ENCODE peak calls at places on chromosomes 1 and 21, in eight cellular contexts. One of them, this sample, is unnamed.

GRCh38 chr1:1425426-1425752 is 4.3 kb upstream of the ANKRD65 start:
- DNase-seq in transverse colon: no peak
- DNase-seq in GM23338: no peak
- DNase-seq in CD8-positive, alpha-beta memory T cell: no peak
- DNase-seq in brain microvascular endothelial cell: no peak
- DNase-seq in kidney: peak
- DNase-seq in sigmoid colon: no peak
- DNase-seq in fibroblast of lung: no peak
- DNase-seq in this sample: no peak

GRCh38 chr1:221573727-221574126 is 168.2 kb downstream of the DUSP10 start:
- DNase-seq in transverse colon: no peak
- DNase-seq in GM23338: no peak
- DNase-seq in CD8-positive, alpha-beta memory T cell: no peak
- DNase-seq in brain microvascular endothelial cell: no peak
- DNase-seq in kidney: no peak
- DNase-seq in sigmoid colon: no peak
- DNase-seq in fibroblast of lung: no peak
- DNase-seq in this sample: no peak

GRCh38 chr1:21594495-21594894 is 74.7 kb downstream of the RAP1GAP start:
- DNase-seq in transverse colon: no peak
- DNase-seq in GM23338: no peak
- DNase-seq in CD8-positive, alpha-beta memory T cell: no peak
- DNase-seq in brain microvascular endothelial cell: no peak
- DNase-seq in kidney: no peak
- DNase-seq in sigmoid colon: no peak
- DNase-seq in fibroblast of lung: no peak
- DNase-seq in this sample: no peak

GRCh38 chr1:24635195-24635843 is 7.8 kb upstream of the SRRM1 start:
- DNase-seq in transverse colon: no peak
- DNase-seq in GM23338: peak
- DNase-seq in CD8-positive, alpha-beta memory T cell: peak
- DNase-seq in brain microvascular endothelial cell: peak
- DNase-seq in kidney: no peak
- DNase-seq in sigmoid colon: no peak
- DNase-seq in fibroblast of lung: peak
- DNase-seq in this sample: no peak

GRCh38 chr1:227740401-227740960 is 5.2 kb downstream of the SNAP47 start:
- DNase-seq in transverse colon: no peak
- DNase-seq in GM23338: no peak
- DNase-seq in CD8-positive, alpha-beta memory T cell: no peak
- DNase-seq in brain microvascular endothelial cell: no peak
- DNase-seq in kidney: no peak
- DNase-seq in sigmoid colon: peak
- DNase-seq in fibroblast of lung: no peak
- DNase-seq in this sample: no peak

GRCh38 chr1:212179394-212180076 is 105.7 kb upstream of the PPP2R5A start:
- DNase-seq in transverse colon: no peak
- DNase-seq in GM23338: no peak
- DNase-seq in CD8-positive, alpha-beta memory T cell: no peak
- DNase-seq in brain microvascular endothelial cell: peak
- DNase-seq in kidney: no peak
- DNase-seq in sigmoid colon: no peak
- DNase-seq in fibroblast of lung: peak
- DNase-seq in this sample: no peak

GRCh38 chr1:8572106-8572505 is 245.3 kb downstream of the RERE start:
- DNase-seq in transverse colon: no peak
- DNase-seq in GM23338: no peak
- DNase-seq in CD8-positive, alpha-beta memory T cell: no peak
- DNase-seq in brain microvascular endothelial cell: no peak
- DNase-seq in kidney: no peak
- DNase-seq in sigmoid colon: no peak
- DNase-seq in fibroblast of lung: peak
- DNase-seq in this sample: no peak

GRCh38 chr1:37353871-37354270 is 120.5 kb upstream of the ZC3H12A start:
- DNase-seq in transverse colon: no peak
- DNase-seq in GM23338: no peak
- DNase-seq in CD8-positive, alpha-beta memory T cell: no peak
- DNase-seq in brain microvascular endothelial cell: no peak
- DNase-seq in kidney: no peak
- DNase-seq in sigmoid colon: no peak
- DNase-seq in fibroblast of lung: no peak
- DNase-seq in this sample: no peak

GRCh38 chr21:29904359-29905282 is 35.2 kb downstream of the GRIK1 start:
- DNase-seq in transverse colon: no peak
- DNase-seq in GM23338: peak
- DNase-seq in CD8-positive, alpha-beta memory T cell: no peak
- DNase-seq in brain microvascular endothelial cell: peak
- DNase-seq in kidney: no peak
- DNase-seq in sigmoid colon: no peak
- DNase-seq in fibroblast of lung: peak
- DNase-seq in this sample: no peak

GRCh38 chr1:24878775-24879742 is 51.0 kb downstream of the RUNX3 start:
- DNase-seq in transverse colon: no peak
- DNase-seq in GM23338: no peak
- DNase-seq in CD8-positive, alpha-beta memory T cell: no peak
- DNase-seq in brain microvascular endothelial cell: peak
- DNase-seq in kidney: no peak
- DNase-seq in sigmoid colon: peak
- DNase-seq in fibroblast of lung: peak
- DNase-seq in this sample: no peak

GRCh38 chr21:40139636-40140035 is 272.4 kb downstream of the PCP4 start:
- DNase-seq in transverse colon: no peak
- DNase-seq in GM23338: no peak
- DNase-seq in CD8-positive, alpha-beta memory T cell: no peak
- DNase-seq in brain microvascular endothelial cell: no peak
- DNase-seq in kidney: no peak
- DNase-seq in sigmoid colon: no peak
- DNase-seq in fibroblast of lung: peak
- DNase-seq in this sample: no peak

GRCh38 chr21:44065428-44065827 is 41.8 kb upstream of the PWP2 start:
- DNase-seq in transverse colon: peak
- DNase-seq in GM23338: no peak
- DNase-seq in CD8-positive, alpha-beta memory T cell: peak
- DNase-seq in brain microvascular endothelial cell: peak
- DNase-seq in kidney: no peak
- DNase-seq in sigmoid colon: no peak
- DNase-seq in fibroblast of lung: peak
- DNase-seq in this sample: no peak

GRCh38 chr21:27423906-27424595 is 457.2 kb upstream of the ADAMTS5 start:
- DNase-seq in transverse colon: no peak
- DNase-seq in GM23338: peak
- DNase-seq in CD8-positive, alpha-beta memory T cell: no peak
- DNase-seq in brain microvascular endothelial cell: peak
- DNase-seq in kidney: no peak
- DNase-seq in sigmoid colon: no peak
- DNase-seq in fibroblast of lung: peak
- DNase-seq in this sample: no peak

GRCh38 chr1:201463071-201463552 is 5.9 kb downstream of the PHLDA3 start:
- DNase-seq in transverse colon: no peak
- DNase-seq in GM23338: peak
- DNase-seq in CD8-positive, alpha-beta memory T cell: no peak
- DNase-seq in brain microvascular endothelial cell: no peak
- DNase-seq in kidney: no peak
- DNase-seq in sigmoid colon: no peak
- DNase-seq in fibroblast of lung: peak
- DNase-seq in this sample: peak

GRCh38 chr1:201460783-201461182 is 8.2 kb downstream of the PHLDA3 start:
- DNase-seq in transverse colon: no peak
- DNase-seq in GM23338: no peak
- DNase-seq in CD8-positive, alpha-beta memory T cell: no peak
- DNase-seq in brain microvascular endothelial cell: no peak
- DNase-seq in kidney: no peak
- DNase-seq in sigmoid colon: no peak
- DNase-seq in fibroblast of lung: no peak
- DNase-seq in this sample: no peak

GRCh38 chr1:201461783-201462441 is 7.1 kb downstream of the PHLDA3 start:
- DNase-seq in transverse colon: peak
- DNase-seq in GM23338: no peak
- DNase-seq in CD8-positive, alpha-beta memory T cell: no peak
- DNase-seq in brain microvascular endothelial cell: peak
- DNase-seq in kidney: peak
- DNase-seq in sigmoid colon: peak
- DNase-seq in fibroblast of lung: peak
- DNase-seq in this sample: peak

GRCh38 chr1:201459775-201460174 is 9.2 kb downstream of the PHLDA3 start:
- DNase-seq in transverse colon: no peak
- DNase-seq in GM23338: no peak
- DNase-seq in CD8-positive, alpha-beta memory T cell: no peak
- DNase-seq in brain microvascular endothelial cell: no peak
- DNase-seq in kidney: peak
- DNase-seq in sigmoid colon: no peak
- DNase-seq in fibroblast of lung: no peak
- DNase-seq in this sample: no peak

GRCh38 chr1:201461193-201461657 is 7.8 kb downstream of the PHLDA3 start:
- DNase-seq in transverse colon: peak
- DNase-seq in GM23338: no peak
- DNase-seq in CD8-positive, alpha-beta memory T cell: no peak
- DNase-seq in brain microvascular endothelial cell: peak
- DNase-seq in kidney: no peak
- DNase-seq in sigmoid colon: peak
- DNase-seq in fibroblast of lung: peak
- DNase-seq in this sample: no peak
- H3K27ac ChIP-seq in transverse colon: peak
- H3K27ac ChIP-seq in GM23338: no peak
- H3K27ac ChIP-seq in CD8-positive, alpha-beta memory T cell: peak
- H3K27ac ChIP-seq in brain microvascular endothelial cell: peak
- H3K27ac ChIP-seq in kidney: peak
- H3K27ac ChIP-seq in sigmoid colon: peak
- H3K27ac ChIP-seq in fibroblast of lung: peak
- H3K27ac ChIP-seq in this sample: peak

GRCh38 chr1:15738416-15739113 is 2.5 kb downstream of the SLC25A34 start:
- DNase-seq in transverse colon: no peak
- DNase-seq in GM23338: no peak
- DNase-seq in CD8-positive, alpha-beta memory T cell: no peak
- DNase-seq in brain microvascular endothelial cell: no peak
- DNase-seq in kidney: no peak
- DNase-seq in sigmoid colon: no peak
- DNase-seq in fibroblast of lung: no peak
- DNase-seq in this sample: no peak

GRCh38 chr1:15736035-15736665 is at the start of gene SLC25A34:
- DNase-seq in transverse colon: peak
- DNase-seq in GM23338: peak
- DNase-seq in CD8-positive, alpha-beta memory T cell: no peak
- DNase-seq in brain microvascular endothelial cell: no peak
- DNase-seq in kidney: peak
- DNase-seq in sigmoid colon: no peak
- DNase-seq in fibroblast of lung: no peak
- DNase-seq in this sample: no peak

GRCh38 chr1:15736666-15737229 is 690 bp downstream of the SLC25A34 start:
- DNase-seq in transverse colon: peak
- DNase-seq in GM23338: no peak
- DNase-seq in CD8-positive, alpha-beta memory T cell: no peak
- DNase-seq in brain microvascular endothelial cell: no peak
- DNase-seq in kidney: peak
- DNase-seq in sigmoid colon: no peak
- DNase-seq in fibroblast of lung: no peak
- DNase-seq in this sample: no peak

GRCh38 chr1:15739259-15739658 is 3.0 kb upstream of the TMEM82 start:
- DNase-seq in transverse colon: no peak
- DNase-seq in GM23338: no peak
- DNase-seq in CD8-positive, alpha-beta memory T cell: no peak
- DNase-seq in brain microvascular endothelial cell: no peak
- DNase-seq in kidney: no peak
- DNase-seq in sigmoid colon: no peak
- DNase-seq in fibroblast of lung: no peak
- DNase-seq in this sample: no peak

DNA sequence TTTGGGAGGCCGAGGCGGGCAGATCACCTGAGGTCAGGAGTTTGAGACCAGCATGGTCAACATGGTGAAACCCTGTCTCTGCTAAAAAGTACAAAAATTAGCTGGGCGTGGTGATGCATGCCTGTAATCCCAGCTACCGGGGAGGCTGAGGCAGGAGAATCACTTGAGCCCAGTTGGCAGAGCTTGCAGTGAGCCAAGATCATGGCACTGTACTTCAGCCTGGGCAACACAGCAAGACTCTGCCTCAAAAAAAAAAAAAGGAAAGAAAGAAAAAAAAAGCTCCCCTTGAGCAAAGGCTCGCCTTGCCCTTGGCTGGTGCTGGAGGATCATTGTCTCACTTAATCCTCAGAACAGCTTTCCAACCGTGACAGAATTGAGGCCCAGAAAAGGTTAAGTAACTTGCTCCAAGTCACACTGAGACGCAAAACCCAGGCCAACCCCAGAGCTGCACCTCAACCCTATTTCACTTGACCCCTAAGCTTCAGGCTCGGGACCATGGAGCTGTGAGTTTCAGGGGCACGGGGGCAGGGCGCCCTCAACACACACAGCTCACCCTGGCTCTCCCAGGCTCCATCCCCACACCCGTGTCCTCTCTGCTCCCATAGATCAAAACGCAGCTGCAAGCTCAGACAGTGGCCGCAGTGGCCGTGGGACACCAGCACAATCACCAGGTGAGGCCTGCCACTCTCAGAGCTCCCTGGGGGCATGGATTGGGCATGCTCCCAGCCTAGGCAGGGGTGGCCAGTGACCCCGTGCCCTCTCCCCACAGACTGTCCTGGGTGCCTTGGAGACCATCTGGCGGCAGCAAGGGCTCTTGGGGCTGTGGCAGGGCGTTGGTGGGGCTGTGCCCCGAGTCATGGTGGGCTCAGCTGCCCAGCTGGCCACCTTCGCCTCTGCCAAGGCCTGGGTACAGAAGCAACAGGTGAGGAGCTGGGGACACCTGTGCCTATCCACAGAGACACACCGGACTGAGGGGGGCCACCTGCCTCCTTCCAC is 1.6 kb downstream of the SLC25A34 start:
- DNase-seq in transverse colon: no peak
- DNase-seq in GM23338: no peak
- DNase-seq in CD8-positive, alpha-beta memory T cell: no peak
- DNase-seq in brain microvascular endothelial cell: no peak
- DNase-seq in kidney: no peak
- DNase-seq in sigmoid colon: peak
- DNase-seq in fibroblast of lung: no peak
- DNase-seq in this sample: no peak
- H3K27ac ChIP-seq in transverse colon: peak
- H3K27ac ChIP-seq in GM23338: no peak
- H3K27ac ChIP-seq in CD8-positive, alpha-beta memory T cell: no peak
- H3K27ac ChIP-seq in brain microvascular endothelial cell: no peak
- H3K27ac ChIP-seq in kidney: no peak
- H3K27ac ChIP-seq in sigmoid colon: no peak
- H3K27ac ChIP-seq in fibroblast of lung: no peak
- H3K27ac ChIP-seq in this sample: no peak

GRCh38 chr1:178076607-178077006 is 17.3 kb upstream of the RASAL2 start:
- DNase-seq in transverse colon: no peak
- DNase-seq in GM23338: no peak
- DNase-seq in CD8-positive, alpha-beta memory T cell: no peak
- DNase-seq in brain microvascular endothelial cell: no peak
- DNase-seq in kidney: no peak
- DNase-seq in sigmoid colon: no peak
- DNase-seq in fibroblast of lung: no peak
- DNase-seq in this sample: no peak

GRCh38 chr1:178075323-178075722 is 18.6 kb upstream of the RASAL2 start:
- DNase-seq in transverse colon: no peak
- DNase-seq in GM23338: no peak
- DNase-seq in CD8-positive, alpha-beta memory T cell: no peak
- DNase-seq in brain microvascular endothelial cell: no peak
- DNase-seq in kidney: no peak
- DNase-seq in sigmoid colon: no peak
- DNase-seq in fibroblast of lung: no peak
- DNase-seq in this sample: no peak
- H3K27ac ChIP-seq in transverse colon: no peak
- H3K27ac ChIP-seq in GM23338: no peak
- H3K27ac ChIP-seq in CD8-positive, alpha-beta memory T cell: no peak
- H3K27ac ChIP-seq in brain microvascular endothelial cell: no peak
- H3K27ac ChIP-seq in kidney: no peak
- H3K27ac ChIP-seq in sigmoid colon: no peak
- H3K27ac ChIP-seq in fibroblast of lung: no peak
- H3K27ac ChIP-seq in this sample: no peak

GRCh38 chr1:201480231-201481003 is 11.4 kb upstream of the PHLDA3 start:
- DNase-seq in transverse colon: peak
- DNase-seq in GM23338: peak
- DNase-seq in CD8-positive, alpha-beta memory T cell: peak
- DNase-seq in brain microvascular endothelial cell: peak
- DNase-seq in kidney: peak
- DNase-seq in sigmoid colon: peak
- DNase-seq in fibroblast of lung: peak
- DNase-seq in this sample: no peak
- H3K27ac ChIP-seq in transverse colon: peak
- H3K27ac ChIP-seq in GM23338: no peak
- H3K27ac ChIP-seq in CD8-positive, alpha-beta memory T cell: peak
- H3K27ac ChIP-seq in brain microvascular endothelial cell: peak
- H3K27ac ChIP-seq in kidney: peak
- H3K27ac ChIP-seq in sigmoid colon: peak
- H3K27ac ChIP-seq in fibroblast of lung: no peak
- H3K27ac ChIP-seq in this sample: peak